ENCODE peak calls at places on chromosomes 4 and X, in four cellular contexts. F is SK-N-SH, H is GM12878, K is HepG2. S is an unnamed sample.

GRCh38 chr4:156838761-156839160 is 132.8 kb downstream of the PDGFC start:
- DNase-seq in F (no peak), K (no peak), H (no peak), S (no peak)

GRCh38 chrX:43720082-43720481 is 64.0 kb downstream of the MAOA start:
- DNase-seq in K (no peak), F (no peak), H (no peak), S (no peak)

GRCh38 chr4:41076481-41076880 is 137.9 kb downstream of the APBB2 start:
- DNase-seq in K (no peak), F (no peak), H (no peak), S (no peak)

GRCh38 chrX:97050413-97050812 is 166.7 kb downstream of the RPA4 start:
- DNase-seq in F (no peak), H (no peak), K (no peak), S (no peak)

GRCh38 chr4:11799182-11799581 is 370.5 kb upstream of the HS3ST1 start:
- DNase-seq in F (no peak), K (no peak), H (no peak), S (no peak)

GRCh38 chr4:151276787-151277557 is at the start of gene PRSS48:
- DNase-seq in K (peak), H (no peak), F (peak), S (peak)

GRCh38 chr4:48490012-48490679 is at the start of gene ZAR1:
- DNase-seq in K (no peak), F (no peak), H (no peak), S (no peak)

GRCh38 chr4:83285022-83285387 is 407 bp upstream of the COQ2 start:
- DNase-seq in F (peak), K (no peak), H (no peak), S (no peak)

GRCh38 chr4:1323635-1324442 is 23.2 kb upstream of the UVSSA start:
- DNase-seq in H (no peak), K (no peak), F (no peak), S (no peak)

GRCh38 chr4:5045099-5045498 is 6.2 kb upstream of the STK32B start:
- DNase-seq in F (no peak), H (no peak), K (no peak), S (no peak)

GRCh38 chr4:8427761-8428287 is 12.7 kb downstream of the ACOX3 start:
- DNase-seq in H (no peak), F (peak), K (peak), S (no peak)

GRCh38 chr4:152927737-152928136 is 8.4 kb upstream of the FHDC1 start:
- DNase-seq in K (no peak), F (no peak), H (no peak), S (no peak)

GRCh38 chrX:70201732-70202131 is 24.4 kb downstream of the DGAT2L6 start:
- DNase-seq in K (no peak), H (no peak), F (no peak), S (no peak)

GRCh38 chrX:2327423-2327822 is 173.4 kb downstream of the DHRSX start:
- DNase-seq in H (no peak), K (no peak), F (no peak), S (no peak)

GRCh38 chrX:68724531-68725020 is 77.1 kb downstream of the STARD8 start:
- DNase-seq in K (no peak), H (no peak), F (no peak), S (no peak)

GRCh38 chrX:68684291-68684918 is 36.9 kb downstream of the STARD8 start:
- DNase-seq in H (no peak), K (no peak), F (no peak), S (no peak)

GRCh38 chrX:18210470-18210869 is 10.2 kb downstream of the BEND2 start:
- DNase-seq in H (no peak), K (no peak), F (no peak), S (no peak)
- TF ChIP-seq TCF12 in H (no peak), K (no peak), F (no peak), S (no peak)

GRCh38 chrX:19885732-19886131 is 1.7 kb downstream of the SH3KBP1 start:
- DNase-seq in K (no peak), F (no peak), H (no peak), S (no peak)

GRCh38 chrX:19889582-19890342 is 2.4 kb upstream of the SH3KBP1 start:
- DNase-seq in F (no peak), H (peak), K (peak), S (no peak)

GRCh38 chrX:19886888-19887531 is 390 bp downstream of the SH3KBP1 start:
- DNase-seq in F (peak), H (no peak), K (no peak), S (no peak)

GRCh38 chrX:19886375-19886774 is 1.0 kb downstream of the SH3KBP1 start:
- DNase-seq in H (no peak), F (no peak), K (peak), S (no peak)

GRCh38 chrX:19888419-19888879 is 1.0 kb upstream of the SH3KBP1 start:
- DNase-seq in F (peak), H (no peak), K (peak), S (no peak)
- TF ChIP-seq TCF12 in F (no peak), H (no peak), K (no peak), S (peak)

GRCh38 chr4:119209077-119209476 is 3.4 kb upstream of the USP53 start:
- DNase-seq in K (peak), F (no peak), H (no peak), S (no peak)
- TF ChIP-seq TCF12 in K (no peak), F (peak), H (no peak), S (no peak)

GRCh38 chr4:79611026-79611425 is 203.0 kb upstream of the GK2 start:
- DNase-seq in F (no peak), H (no peak), K (no peak), S (no peak)
- TF ChIP-seq TCF12 in F (no peak), H (no peak), K (no peak), S (no peak)

GRCh38 chr4:184313058-184313709 is 95.5 kb upstream of the ENPP6 start:
- DNase-seq in H (no peak), K (no peak), F (no peak), S (no peak)

GRCh38 chr4:184312126-184312525 is 94.5 kb upstream of the ENPP6 start:
- DNase-seq in F (no peak), H (no peak), K (no peak), S (no peak)

GRCh38 chr4:184310881-184311709 is 93.4 kb upstream of the ENPP6 start:
- DNase-seq in H (no peak), F (no peak), K (peak), S (no peak)

GRCh38 chr4:184309241-184310170 is 91.8 kb upstream of the ENPP6 start:
- DNase-seq in F (no peak), H (no peak), K (no peak), S (no peak)

GRCh38 chr4:184310171-184310567 is 92.5 kb upstream of the ENPP6 start:
- DNase-seq in K (no peak), H (no peak), F (no peak), S (no peak)
- TF ChIP-seq TCF12 in K (no peak), H (no peak), F (no peak), S (no peak)

GRCh38 chrX:9562851-9563250 is 98.0 kb downstream of the TBL1X start:
- DNase-seq in K (peak), H (no peak), F (no peak), S (no peak)
- TF ChIP-seq TCF12 in K (no peak), H (no peak), F (peak), S (no peak)

DNA sequence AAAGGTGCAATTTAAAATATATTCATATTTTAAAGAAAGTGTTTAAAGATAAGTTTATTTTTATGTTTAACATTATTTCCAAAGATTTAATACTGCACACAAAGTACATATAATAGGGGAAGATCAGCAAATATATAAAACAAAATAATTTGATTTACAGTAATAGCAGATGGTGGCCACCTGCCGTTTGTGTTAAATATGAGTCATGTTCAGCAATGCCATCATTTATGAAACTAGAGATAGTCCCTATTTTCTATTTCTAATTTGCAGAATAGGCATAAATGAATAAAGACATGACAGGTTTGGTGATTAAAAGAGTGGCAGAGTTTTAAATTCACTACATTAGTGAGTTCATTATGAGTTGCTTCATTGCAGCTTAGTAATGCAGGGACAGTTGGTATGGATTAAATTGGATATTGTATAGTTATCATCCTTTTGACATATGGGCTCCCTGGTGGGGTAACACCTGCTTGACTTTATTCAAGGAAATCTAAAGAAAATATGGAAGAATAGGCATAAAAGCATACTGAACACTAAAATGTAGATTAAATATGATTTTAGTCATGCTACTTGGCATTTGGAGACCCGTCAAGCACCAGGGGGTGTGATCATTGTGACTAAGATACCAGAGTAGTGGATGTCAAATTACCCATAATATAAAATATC is 78.8 kb upstream of the BANK1 start:
- DNase-seq in H (no peak), F (no peak), K (no peak), S (no peak)
- TF ChIP-seq TCF12 in H (no peak), F (peak), K (no peak), S (no peak)

GRCh38 chrX:150408007-150408406 is 44.9 kb downstream of the MAMLD1 start:
- DNase-seq in H (no peak), K (no peak), F (no peak), S (no peak)

GRCh38 chrX:150408561-150408960 is 45.4 kb downstream of the MAMLD1 start:
- DNase-seq in K (no peak), F (no peak), H (no peak), S (no peak)

GRCh38 chrX:150405006-150405405 is 41.9 kb downstream of the MAMLD1 start:
- DNase-seq in H (no peak), K (no peak), F (no peak), S (no peak)

GRCh38 chrX:150406559-150406958 is 43.4 kb downstream of the MAMLD1 start:
- DNase-seq in F (no peak), K (no peak), H (no peak), S (no peak)

GRCh38 chrX:150405576-150405975 is 42.5 kb downstream of the MAMLD1 start:
- DNase-seq in H (no peak), F (no peak), K (no peak), S (no peak)
- TF ChIP-seq TCF12 in H (no peak), F (no peak), K (no peak), S (no peak)

DNA sequence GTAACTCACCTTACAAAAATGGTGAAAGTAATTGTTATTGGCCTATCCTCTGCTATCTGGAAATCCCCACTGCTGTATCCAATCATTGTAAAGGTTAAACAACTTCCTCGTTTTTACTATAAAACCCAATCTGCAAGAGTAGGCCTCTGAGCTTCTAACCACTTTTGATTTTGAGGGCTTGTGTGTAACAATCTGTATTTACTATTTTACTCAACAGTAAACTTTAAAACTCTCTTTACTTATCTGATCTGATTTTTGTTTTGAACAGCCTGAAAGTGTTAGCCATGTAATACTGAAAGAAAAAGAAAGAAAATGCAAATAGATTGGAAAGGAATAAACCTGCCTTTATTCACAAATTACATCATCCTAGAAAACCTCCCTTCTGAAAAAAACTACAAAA is 63.1 kb downstream of the SLC10A7 start:
- DNase-seq in K (no peak), F (no peak), H (no peak), S (no peak)
- TF ChIP-seq TCF12 in K (no peak), F (no peak), H (no peak), S (no peak)